ENCODE peak calls at places on chromosomes 7 and 10, in four cellular contexts. O, A, L and I are unnamed samples.

GRCh38 chr10:105159268-105159667 is 518.2 kb downstream of the SORCS3 start:
- DNase-seq in O (no peak), A (no peak), L (no peak), I (no peak)

GRCh38 chr10:83076443-83076842 is 1062.9 kb upstream of the GHITM start:
- DNase-seq in O (no peak), A (no peak), L (no peak), I (no peak)

GRCh38 chr10:73126343-73126742 is 16.1 kb downstream of the NUDT13 start:
- DNase-seq in O (peak; percentile 22), A (no peak), L (no peak), I (no peak)

GRCh38 chr10:78894089-78894840 is 174.5 kb upstream of the ZMIZ1 start:
- DNase-seq in O (no peak), A (no peak), L (no peak), I (no peak)

GRCh38 chr10:86070278-86070677 is 296.3 kb downstream of the GRID1 start:
- DNase-seq in O (no peak), A (no peak), L (no peak), I (no peak)

GRCh38 chr10:3418901-3419300 is 246.3 kb upstream of the PITRM1 start:
- DNase-seq in O (no peak), A (no peak), L (no peak), I (no peak)

GRCh38 chr7:94050046-94050445 is 45.9 kb upstream of the BET1 start:
- DNase-seq in O (no peak), A (no peak), L (no peak), I (no peak)

GRCh38 chr7:111736475-111736874 is 174.2 kb upstream of the IMMP2L start:
- DNase-seq in O (no peak), A (no peak), L (no peak), I (no peak)

GRCh38 chr10:29428486-29428885 is 139.6 kb downstream of the LYZL1 start:
- DNase-seq in O (no peak), A (no peak), L (no peak), I (no peak)

GRCh38 chr10:35470535-35470934 is 134.2 kb downstream of the CCNY start:
- DNase-seq in O (no peak), A (no peak), L (peak; percentile 53), I (no peak)

GRCh38 chr7:2452074-2452507 is 24.1 kb downstream of the GRIFIN start:
- DNase-seq in O (no peak), A (no peak), L (no peak), I (no peak)

GRCh38 chr10:103717341-103718246 is 137.8 kb downstream of the SH3PXD2A start:
- DNase-seq in O (no peak), A (no peak), L (no peak), I (no peak)

GRCh38 chr10:84511106-84511505 is 182.7 kb downstream of the CCSER2 start:
- DNase-seq in O (no peak), A (no peak), L (no peak), I (no peak)

GRCh38 chr10:78802866-78803265 is 265.9 kb upstream of the ZMIZ1 start:
- DNase-seq in O (peak; percentile 83), A (peak; percentile 37), L (peak; percentile 55), I (no peak)

GRCh38 chr7:3200504-3200903 is 100.5 kb upstream of the SDK1 start:
- DNase-seq in O (peak; percentile 55), A (no peak), L (peak; percentile 82), I (no peak)

GRCh38 chr7:66609176-66609575 is 19.5 kb upstream of the KCTD7 start:
- DNase-seq in O (no peak), A (no peak), L (no peak), I (no peak)

GRCh38 chr10:100186253-100186780 is 488 bp upstream of the ERLIN1 start:
- DNase-seq in O (peak; percentile 65), A (no peak), L (peak; percentile 62), I (no peak)

GRCh38 chr10:103470755-103471653 is 8.0 kb downstream of the CALHM3 start:
- DNase-seq in O (peak; percentile 78), A (no peak), L (peak; percentile 44), I (no peak)

GRCh38 chr10:86642499-86642898 is 11.8 kb upstream of the OPN4 start:
- DNase-seq in O (peak; percentile 53), A (no peak), L (no peak), I (no peak)

GRCh38 chr7:132939495-132939894 is 142.4 kb downstream of the CHCHD3 start:
- DNase-seq in O (no peak), A (no peak), L (no peak), I (no peak)

DNA sequence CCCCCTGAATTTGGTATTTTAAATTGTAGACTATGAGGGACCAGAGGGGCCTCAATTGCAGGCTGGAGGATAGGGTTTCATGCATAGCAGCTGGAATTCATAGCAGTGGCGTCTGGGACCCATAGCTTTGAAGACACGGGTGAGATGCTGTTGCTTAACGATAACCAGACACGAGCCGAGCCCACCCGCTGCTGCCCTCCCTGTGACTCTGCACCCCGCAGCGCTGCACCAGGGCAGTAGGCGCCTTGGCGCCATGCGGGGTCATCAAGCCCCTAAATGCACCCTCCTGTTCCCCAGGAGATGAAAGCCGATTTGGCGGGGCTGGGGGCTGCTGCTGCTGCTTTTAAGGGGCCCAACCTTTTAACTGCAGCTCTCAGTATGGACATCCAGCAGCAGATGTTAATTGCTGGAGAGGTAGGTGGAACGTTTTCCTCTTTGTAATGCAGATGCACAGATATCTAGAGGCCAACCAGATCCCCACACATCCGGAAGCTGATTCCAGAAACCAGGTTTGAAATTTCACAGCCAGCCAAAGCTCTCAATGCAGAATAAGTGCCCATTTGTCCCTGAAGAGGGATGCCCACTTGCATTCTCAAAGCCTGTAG is 62.1 kb downstream of the EEPD1 start:
- DNase-seq in O (no peak), A (no peak), L (no peak), I (no peak)
- H3K4me3 ChIP-seq in O (no peak overlapping the region), A (no peak overlapping the region), L (no peak overlapping the region), I (no peak overlapping the region)

GRCh38 chr7:142787783-142788182 is 17.0 kb downstream of the PRSS2 start:
- DNase-seq in O (no peak), A (no peak), L (no peak), I (no peak)
- TF ChIP-seq CTCF in O (no peak), A (no peak), L (no peak), I (no peak)

GRCh38 chr7:27193335-27194001 is 6.4 kb downstream of the HOXA13 start:
- DNase-seq in O (no peak), A (no peak), L (no peak), I (no peak)
- H3K4me3 ChIP-seq in O (no peak overlapping the region), A (peak overlapping the region; percentile 65), L (no peak overlapping the region), I (peak overlapping the region; percentile 33)

GRCh38 chr10:88553116-88553752 is 29.9 kb downstream of the RNLS start:
- DNase-seq in O (peak; percentile 90), A (peak; percentile 82), L (peak; percentile 91), I (peak; percentile 40)
- TF ChIP-seq CTCF in O (peak; percentile 88), A (peak; percentile 79), L (peak; percentile 92), I (peak; percentile 94)